ENCODE peak calls at places on chromosomes 16 and 17, in nine cellular contexts. N is OCI-LY7; U is CD8-positive, alpha-beta memory T cell; F is Panc1; J is stomach; X is PC-9; W is IMR-90; C is tibial artery; E is SK-N-MC. P is an unnamed sample. For H3K36me3, the result is how much of the 10 kb centered on the place peaks cover.

GRCh38 chr17:82399030-82399429 is 19.1 kb upstream of the HEXD start:
- DNase-seq in E (no peak), U (no peak), J (no peak), X (no peak), W (peak), F (no peak), C (no peak), N (no peak), P (no peak)

GRCh38 chr17:34302626-34303025 is 16.6 kb upstream of the CCL8 start:
- DNase-seq in J (no peak), N (no peak), C (no peak), W (no peak), U (no peak), X (no peak), F (no peak), E (no peak), P (no peak)

GRCh38 chr17:79919164-79919585 is 79.9 kb upstream of the CBX4 start:
- DNase-seq in X (peak), W (no peak), N (no peak), J (peak), C (peak), E (no peak), U (no peak), F (no peak), P (no peak)

GRCh38 chr17:75685508-75685907 is 18.4 kb downstream of the SAP30BP start:
- DNase-seq in N (no peak), E (no peak), C (no peak), W (no peak), X (no peak), U (no peak), F (no peak), J (no peak), P (no peak)

GRCh38 chr17:77498056-77498785 is 357.5 kb downstream of the SEC14L1 start:
- DNase-seq in N (no peak), U (no peak), C (no peak), J (no peak), E (no peak), F (no peak), W (no peak), X (no peak), P (no peak)

GRCh38 chr17:34259151-34259550 is 4.1 kb downstream of the CCL2 start:
- DNase-seq in W (peak), J (no peak), C (no peak), E (no peak), N (no peak), U (no peak), X (no peak), F (no peak), P (no peak)

GRCh38 chr17:10875411-10875810 is 37.5 kb upstream of the PIRT start:
- DNase-seq in E (no peak), U (no peak), W (no peak), F (no peak), J (no peak), C (no peak), N (peak), X (no peak), P (peak)

GRCh38 chr17:19243838-19244237 is 6.7 kb downstream of the EPN2 start:
- DNase-seq in E (no peak), F (no peak), J (no peak), W (no peak), X (no peak), U (no peak), C (no peak), N (peak), P (no peak)

GRCh38 chr17:14337596-14338079 is 36.8 kb downstream of the HS3ST3B1 start:
- DNase-seq in J (no peak), F (no peak), X (no peak), W (no peak), E (no peak), U (no peak), N (no peak), C (no peak), P (no peak)

GRCh38 chr17:50205931-50206505 is 4.6 kb upstream of the COL1A1 start:
- DNase-seq in F (no peak), E (no peak), W (no peak), X (no peak), C (peak), U (no peak), N (no peak), J (no peak), P (no peak)

GRCh38 chr17:21146362-21147021 is 19.7 kb downstream of the DHRS7B start:
- DNase-seq in C (no peak), E (no peak), U (no peak), J (no peak), N (no peak), X (no peak), W (no peak), F (no peak), P (no peak)

GRCh38 chr17:12402963-12403622 is 262.6 kb upstream of the MYOCD start:
- DNase-seq in E (no peak), N (no peak), X (no peak), W (peak), C (no peak), F (no peak), U (no peak), J (no peak), P (peak)

GRCh38 chr17:83083368-83084201 is 4.2 kb downstream of the METRNL start:
- DNase-seq in E (no peak), W (peak), U (peak), F (no peak), N (no peak), C (no peak), J (no peak), X (peak), P (peak)

GRCh38 chr17:36947922-36948716 is 635 bp upstream of the AATF start:
- DNase-seq in J (no peak), N (peak), U (no peak), X (no peak), W (no peak), F (no peak), E (no peak), C (no peak), P (peak)

GRCh38 chr16:1180772-1181714 is 28.1 kb downstream of the CACNA1H start:
- DNase-seq in J (no peak), E (no peak), N (no peak), C (peak), X (no peak), F (no peak), U (no peak), W (no peak), P (no peak)

GRCh38 chr17:81428121-81428515 is 32.9 kb downstream of the BAHCC1 start:
- DNase-seq in E (no peak), W (no peak), U (no peak), C (peak), N (no peak), X (no peak), F (no peak), J (peak), P (no peak)

GRCh38 chr16:1532081-1532760 is 1.2 kb upstream of the TMEM204 start:
- DNase-seq in F (no peak), X (no peak), W (no peak), E (no peak), J (peak), C (peak), U (no peak), N (no peak), P (no peak)

GRCh38 chr17:6392609-6393367 is 42.1 kb downstream of the AIPL1 start:
- DNase-seq in E (no peak), U (no peak), N (no peak), C (peak), W (no peak), X (peak), J (no peak), F (no peak), P (no peak)

GRCh38 chr16:3578121-3578520 is 918 bp upstream of the NLRC3 start:
- DNase-seq in W (no peak), X (no peak), E (no peak), F (no peak), N (peak), U (peak), C (no peak), J (no peak), P (no peak)

GRCh38 chr17:44707755-44708400 is 587 bp upstream of the DBF4B start:
- DNase-seq in F (no peak), U (no peak), N (no peak), X (peak), E (no peak), J (no peak), C (no peak), W (no peak), P (no peak)

GRCh38 chr17:50271173-50271750 is 3.0 kb upstream of the TMEM92 start:
- DNase-seq in U (no peak), X (no peak), W (peak), E (no peak), C (no peak), N (no peak), F (no peak), J (no peak), P (no peak)

GRCh38 chr17:7835818-7836595 is 2.0 kb downstream of the KDM6B start:
- DNase-seq in U (peak), W (peak), F (no peak), J (peak), N (no peak), X (no peak), E (no peak), C (peak), P (peak)

GRCh38 chr16:65510850-65511249 is 389.0 kb upstream of the CDH11 start:
- DNase-seq in E (no peak), N (no peak), U (no peak), F (no peak), W (peak), C (no peak), J (no peak), X (no peak), P (peak)

GRCh38 chr16:58345574-58346354 is 46.5 kb upstream of the GINS3 start:
- DNase-seq in X (no peak), E (no peak), C (no peak), W (no peak), U (no peak), J (no peak), N (peak), F (no peak), P (no peak)

GRCh38 chr17:80512233-80512632 is 32.4 kb upstream of the RPTOR start:
- DNase-seq in W (peak), X (no peak), U (no peak), J (no peak), E (no peak), C (no peak), F (no peak), N (no peak), P (peak)

GRCh38 chr16:1208239-1208830 is 16.7 kb downstream of the TPSG1 start:
- DNase-seq in E (no peak), J (no peak), U (no peak), W (no peak), F (no peak), C (no peak), X (no peak), N (no peak), P (no peak)

GRCh38 chr16:86357303-86357702 is 153.0 kb upstream of the FOXF1 start:
- DNase-seq in E (no peak), J (no peak), F (no peak), X (no peak), C (no peak), W (no peak), N (no peak), U (no peak), P (no peak)

GRCh38 chr16:17273142-17273561 is 197.6 kb downstream of the XYLT1 start:
- DNase-seq in C (no peak), F (peak), J (no peak), U (no peak), W (peak), X (no peak), E (no peak), N (no peak), P (peak)

GRCh38 chr16:70767377-70768204 is 33.4 kb downstream of the VAC14 start:
- DNase-seq in J (no peak), W (no peak), N (no peak), E (no peak), F (no peak), X (peak), U (no peak), C (no peak), P (no peak)

GRCh38 chr17:65246252-65246651 is 109.1 kb downstream of the RGS9 start:
- DNase-seq in U (no peak), F (no peak), E (no peak), N (no peak), W (no peak), X (no peak), C (no peak), J (no peak), P (no peak)

GRCh38 chr17:64084086-64084939 is 45.6 kb downstream of the ERN1 start:
- DNase-seq in N (no peak), J (peak), W (peak), E (no peak), F (no peak), U (no peak), X (peak), C (no peak), P (no peak)

GRCh38 chr16:3542153-3542550 is 35.1 kb downstream of the NLRC3 start:
- DNase-seq in W (peak), C (no peak), F (no peak), N (no peak), J (no peak), U (no peak), E (no peak), X (no peak), P (no peak)

GRCh38 chr17:78351449-78352006 is 8.3 kb downstream of the SOCS3 start:
- DNase-seq in W (peak), X (no peak), E (no peak), U (no peak), J (peak), F (no peak), N (no peak), C (peak), P (peak)

GRCh38 chr17:33023790-33024189 is 32.1 kb downstream of the SPACA3 start:
- DNase-seq in J (no peak), U (no peak), F (no peak), W (no peak), C (no peak), E (no peak), N (no peak), X (no peak), P (no peak)

GRCh38 chr17:15257316-15257925 is 7.7 kb downstream of the PMP22 start:
- DNase-seq in N (peak), C (peak), U (peak), E (no peak), J (peak), X (no peak), W (peak), F (peak), P (peak)

GRCh38 chr16:66717112-66717675 is 20.7 kb upstream of the CMTM4 start:
- DNase-seq in C (no peak), E (no peak), F (no peak), U (no peak), N (peak), X (no peak), W (peak), J (no peak), P (peak)

GRCh38 chr16:47711809-47712208 is 250.7 kb downstream of the PHKB start:
- DNase-seq in F (no peak), J (no peak), C (no peak), E (no peak), U (no peak), W (no peak), X (no peak), N (no peak), P (no peak)

GRCh38 chr17:39548494-39548893 is 59.2 kb downstream of the NEUROD2 start:
- DNase-seq in X (no peak), W (no peak), C (no peak), N (no peak), J (no peak), E (no peak), U (no peak), F (no peak), P (no peak)

GRCh38 chr17:65332779-65333178 is 195.6 kb downstream of the RGS9 start:
- DNase-seq in U (no peak), F (no peak), N (no peak), X (no peak), E (no peak), J (no peak), W (no peak), C (no peak), P (no peak)

GRCh38 chr17:4184811-4185210 is 41.8 kb downstream of the CYB5D2 start:
- DNase-seq in C (peak), E (no peak), J (no peak), F (no peak), X (no peak), N (no peak), W (no peak), U (no peak), P (no peak)
- H3K36me3 ChIP-seq in C (half or more), E (half or more), J (half or more), F (under half), X (under half), N (half or more), W (half or more), U (under half), P (half or more)

DNA sequence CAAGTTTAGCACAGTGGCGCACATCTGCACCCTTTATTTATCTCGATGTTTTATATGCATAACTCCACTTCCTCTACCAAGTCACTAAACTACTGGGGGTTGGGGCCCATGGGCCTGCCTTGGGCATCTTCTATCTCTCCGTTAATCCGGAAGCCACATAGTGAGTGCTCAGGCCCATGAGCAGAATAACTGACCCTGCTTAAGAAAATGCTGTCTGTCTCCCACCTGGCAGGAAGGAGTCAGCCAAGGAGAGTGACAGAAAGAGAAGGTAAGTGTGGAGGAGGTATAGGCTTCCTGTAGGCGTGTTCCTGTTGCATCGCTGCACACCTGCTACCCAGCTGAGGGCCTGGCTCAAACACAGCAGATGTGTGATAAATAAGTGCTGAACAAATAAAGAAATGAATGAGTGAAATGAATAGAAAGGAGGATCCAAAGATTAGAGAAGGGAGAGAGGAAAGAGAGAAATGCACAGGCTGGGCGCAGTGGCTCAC is 320.1 kb downstream of the SLC39A11 start:
- DNase-seq in N (peak), F (no peak), X (no peak), W (no peak), E (no peak), C (no peak), U (no peak), J (no peak), P (no peak)
- H3K4me3 ChIP-seq in N (peak), F (no peak), X (no peak), W (no peak), E (no peak), C (no peak), U (no peak), J (no peak), P (no peak)

GRCh38 chr17:74427763-74428153 is 4.1 kb upstream of the GPRC5C start:
- DNase-seq in J (no peak), C (no peak), E (no peak), N (no peak), F (no peak), U (no peak), W (no peak), X (no peak), P (no peak)

GRCh38 chr17:74430706-74431567 is 951 bp upstream of the GPRC5C start:
- DNase-seq in W (peak), J (peak), C (peak), N (no peak), X (peak), U (no peak), E (no peak), F (no peak), P (peak)

GRCh38 chr17:74430385-74430705 is 1.5 kb upstream of the GPRC5C start:
- DNase-seq in W (no peak), J (no peak), N (no peak), C (peak), F (no peak), U (no peak), X (no peak), E (no peak), P (no peak)

GRCh38 chr17:74431568-74432483 is at the start of gene GPRC5C:
- DNase-seq in W (no peak), C (peak), J (peak), N (no peak), U (peak), E (no peak), X (peak), F (no peak), P (no peak)

GRCh38 chr17:74429604-74430384 is 2.1 kb upstream of the GPRC5C start:
- DNase-seq in F (no peak), N (no peak), X (no peak), U (no peak), W (no peak), J (peak), E (no peak), C (no peak), P (no peak)
- H3K36me3 ChIP-seq in F (under half), N (under half), X (under half), U (under half), W (under half), J (under half), E (under half), C (under half), P (under half)

DNA sequence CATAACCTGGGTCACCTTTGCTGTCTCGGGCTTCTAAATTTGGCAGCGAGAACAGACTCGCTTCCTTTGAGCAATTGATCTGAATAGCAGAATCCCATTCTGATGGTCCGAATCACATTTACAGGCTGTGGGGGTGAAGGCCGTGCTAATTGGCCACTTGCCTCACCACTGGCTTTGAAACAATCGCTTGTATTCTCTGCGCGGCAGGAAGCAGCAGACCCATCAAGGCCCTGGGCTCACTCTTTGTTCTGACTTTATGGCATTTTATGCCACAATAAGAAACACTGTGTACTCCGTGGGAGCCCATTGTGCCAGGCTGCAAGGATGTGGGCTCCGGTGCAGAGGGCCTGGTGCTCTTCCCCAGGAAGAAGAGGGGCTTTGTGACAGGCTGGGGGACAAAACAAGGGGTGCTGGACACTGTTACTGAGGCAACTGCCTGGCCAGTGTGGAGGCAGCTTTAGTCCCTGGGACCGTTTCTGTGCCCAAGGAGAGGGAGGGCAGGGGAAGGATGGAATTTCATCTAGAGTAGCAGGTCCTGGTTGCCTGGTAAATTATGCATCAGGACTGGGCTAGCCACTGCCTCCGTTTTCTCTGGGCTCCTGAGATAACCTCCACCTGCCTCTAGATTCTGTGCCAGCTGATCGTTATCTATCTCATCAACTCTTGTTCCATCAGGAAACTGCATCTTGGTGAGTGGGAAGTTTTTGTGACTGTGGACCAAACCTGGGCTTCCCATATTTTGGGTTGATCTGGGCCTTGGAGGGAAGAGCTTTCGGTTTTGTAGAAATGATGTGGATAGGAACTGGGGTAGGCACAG is 78.5 kb downstream of the MRC2 start:
- DNase-seq in F (no peak), C (peak), X (peak), U (no peak), W (peak), N (no peak), J (no peak), E (no peak), P (no peak)
- H3K4me3 ChIP-seq in F (peak), C (no peak), X (peak), U (no peak), W (peak), N (no peak), J (no peak), E (no peak), P (peak)

P was measured in brain microvascular endothelial cell.